ENCODE peak calls at places on chromosomes 5 and 9, in ten cellular contexts. H is ureter; I is HFFc6; G is ovary; A is dorsolateral prefrontal cortex; C is activated T-cell treated with anti-CD3 and anti-CD28 coated beads, Interleukin-2, amount 50 U/mL, for 48 hours; L is NCI-H1694 treated with DMSO at 0.1 percent for 48 hours; T is Kasumi-1; S is left ventricle myocardium superior; M is activated CD4-positive, alpha-beta memory T cell treated with anti-CD3 and anti-CD28 coated beads, Interleukin-2, amount 10 ng/mL, durations not matched to agents 7 days and 5 days. E is an unnamed sample.

GRCh38 chr9:15349892-15350761 is 43.1 kb upstream of the TTC39B start:
- DNase-seq in H (peak; percentile 46), I (peak; percentile 18), G (no peak), A (no peak), C (peak; percentile 35), L (no peak), T (no peak), S (no peak), M (no peak), E (peak; percentile 21)

GRCh38 chr5:84255318-84255717 is 129.4 kb downstream of the EDIL3 start:
- DNase-seq in H (no peak), I (no peak), G (no peak), A (no peak), C (no peak), L (no peak), T (peak; percentile 77), S (no peak), M (no peak), E (peak; percentile 68)

GRCh38 chr5:99032234-99033013 is 103.6 kb upstream of the CHD1 start:
- DNase-seq in H (peak; percentile 61), I (peak; percentile 77), G (peak; percentile 45), A (no peak), C (peak; percentile 27), L (peak; percentile 38), T (peak; percentile 62), S (peak; percentile 33), M (peak; percentile 28), E (peak; percentile 93)

GRCh38 chr5:15691536-15691935 is 191.6 kb downstream of the FBXL7 start:
- DNase-seq in H (no peak), I (no peak), G (no peak), A (no peak), C (no peak), L (no peak), T (no peak), S (no peak), M (no peak), E (peak; percentile 84)

GRCh38 chr9:98768344-98768743 is 28.0 kb downstream of the ANKS6 start:
- DNase-seq in H (no peak), I (no peak), G (no peak), A (no peak), C (no peak), L (no peak), T (no peak), S (no peak), M (no peak), E (no peak)

GRCh38 chr5:72817639-72818266 is 1.3 kb downstream of the TNPO1 start:
- DNase-seq in H (no peak), I (no peak), G (no peak), A (no peak), C (no peak), L (no peak), T (no peak), S (no peak), M (no peak), E (no peak)

GRCh38 chr9:134198771-134199170 is 34.4 kb upstream of the RNU6ATAC start:
- DNase-seq in H (no peak), I (no peak), G (no peak), A (no peak), C (no peak), L (no peak), T (no peak), S (no peak), M (no peak), E (no peak)

GRCh38 chr5:82142928-82143577 is 135.1 kb downstream of the RPS23 start:
- DNase-seq in H (no peak), I (no peak), G (no peak), A (no peak), C (no peak), L (no peak), T (no peak), S (no peak), M (no peak), E (no peak)

GRCh38 chr9:16320338-16320902 is 550.0 kb downstream of the BNC2 start:
- DNase-seq in H (no peak), I (no peak), G (no peak), A (no peak), C (no peak), L (no peak), T (no peak), S (no peak), M (no peak), E (no peak)

GRCh38 chr5:164098979-164099378 is 593.6 kb downstream of the MAT2B start:
- DNase-seq in H (no peak), I (no peak), G (no peak), A (no peak), C (no peak), L (no peak), T (no peak), S (no peak), M (no peak), E (no peak)

GRCh38 chr5:149761461-149761860 is 31.4 kb downstream of the PPARGC1B start:
- DNase-seq in H (no peak), I (no peak), G (no peak), A (no peak), C (no peak), L (no peak), T (no peak), S (no peak), M (no peak), E (no peak)

GRCh38 chr5:181164076-181164952 is 16.9 kb downstream of the OR2V2 start:
- DNase-seq in H (no peak), I (peak; percentile 62), G (no peak), A (no peak), C (peak; percentile 70), L (no peak), T (no peak), S (no peak), M (no peak), E (no peak)

GRCh38 chr5:138706655-138707480 is 46.4 kb upstream of the CTNNA1 start:
- DNase-seq in H (no peak), I (peak; percentile 61), G (no peak), A (no peak), C (no peak), L (no peak), T (peak; percentile 47), S (peak; percentile 38), M (no peak), E (peak; percentile 86)

GRCh38 chr5:128736567-128736966 is 198.5 kb upstream of the FBN2 start:
- DNase-seq in H (no peak), I (no peak), G (no peak), A (no peak), C (no peak), L (no peak), T (no peak), S (peak; percentile 28), M (no peak), E (peak; percentile 3)

GRCh38 chr9:114805670-114806551 is at the start of gene TNFSF15:
- DNase-seq in H (peak; percentile 59), I (no peak), G (peak; percentile 19), A (no peak), C (peak; percentile 28), L (no peak), T (peak; percentile 26), S (peak; percentile 28), M (peak; percentile 41), E (peak; percentile 74)

GRCh38 chr5:75048457-75048953 is 3.9 kb downstream of the GCNT4 start:
- DNase-seq in H (no peak), I (no peak), G (no peak), A (no peak), C (no peak), L (no peak), T (no peak), S (no peak), M (no peak), E (peak; percentile 70)

GRCh38 chr5:176810687-176811501 is 535 bp downstream of the UNC5A start:
- DNase-seq in H (no peak), I (no peak), G (no peak), A (no peak), C (peak; percentile 43), L (no peak), T (no peak), S (no peak), M (no peak), E (peak; percentile 18)

GRCh38 chr5:178988436-178989220 is 6.5 kb downstream of the GRM6 start:
- DNase-seq in H (no peak), I (no peak), G (no peak), A (no peak), C (no peak), L (no peak), T (no peak), S (no peak), M (no peak), E (no peak)

GRCh38 chr9:121646992-121647391 is 4.4 kb upstream of the DAB2IP start:
- DNase-seq in H (no peak), I (no peak), G (no peak), A (no peak), C (no peak), L (no peak), T (no peak), S (no peak), M (no peak), E (no peak)

E was measured in choroid plexus epithelial cell.